ENCODE peak calls at places on chromosomes 1 and 21, in seven cellular contexts. L is GM23248, X is GM23338, Y is hepatocyte, Q is PC-9, K is PC-3, E is HCT116. U is an unnamed sample. For H3K27me3 and H3K9me2, the result is how much of the 10 kb centered on the place peaks cover.

GRCh38 chr1:117534995-117535467 is 70.8 kb upstream of the TENT5C start:
- DNase-seq in Q (peak), X (peak), K (peak), Y (peak), L (peak), E (peak), U (peak)

GRCh38 chr21:35602811-35603210 is 457.5 kb downstream of the SETD4 start:
- DNase-seq in X (no peak), Y (no peak), E (no peak), L (no peak), K (no peak), Q (no peak), U (no peak)

GRCh38 chr1:63645301-63645700 is 52.1 kb downstream of the PGM1 start:
- DNase-seq in X (no peak), Q (no peak), Y (no peak), L (no peak), E (no peak), K (no peak), U (no peak)

GRCh38 chr1:116654351-116654750 is 13.2 kb downstream of the IGSF3 start:
- DNase-seq in L (no peak), X (no peak), E (no peak), Y (no peak), K (no peak), Q (no peak), U (no peak)

GRCh38 chr1:185453496-185454192 is 136.6 kb upstream of the IVNS1ABP start:
- DNase-seq in E (no peak), L (peak), Q (no peak), Y (no peak), X (no peak), K (peak), U (no peak)

GRCh38 chr1:230621290-230622022 is 20.8 kb upstream of the COG2 start:
- DNase-seq in Q (no peak), L (no peak), K (no peak), X (no peak), Y (no peak), E (no peak), U (no peak)

GRCh38 chr1:47449702-47450552 is 12.1 kb downstream of the FOXD2 start:
- DNase-seq in Q (no peak), Y (peak), X (peak), K (peak), E (no peak), L (peak), U (no peak)

GRCh38 chr1:153617677-153618076 is 1.6 kb upstream of the S100A14 start:
- DNase-seq in X (peak), Y (peak), Q (no peak), L (peak), K (peak), E (peak), U (peak)

GRCh38 chr1:4132525-4133308 is 232.6 kb upstream of the C1orf174 start:
- DNase-seq in Y (no peak), E (no peak), K (no peak), Q (no peak), L (no peak), X (no peak), U (no peak)

GRCh38 chr1:186782791-186783190 is 46.0 kb upstream of the PLA2G4A start:
- DNase-seq in E (no peak), K (no peak), Q (no peak), Y (no peak), L (no peak), X (no peak), U (no peak)

GRCh38 chr1:245587435-245588105 is 432.8 kb downstream of the KIF26B start:
- DNase-seq in X (no peak), K (no peak), E (no peak), Q (no peak), L (no peak), Y (no peak), U (no peak)

GRCh38 chr1:193264313-193265065 is 78.1 kb upstream of the B3GALT2 start:
- DNase-seq in E (no peak), L (peak), X (no peak), Y (no peak), Q (no peak), K (no peak), U (no peak)

GRCh38 chr1:67300561-67300960 is 7.1 kb upstream of the IL12RB2 start:
- DNase-seq in X (no peak), E (no peak), K (no peak), Y (no peak), L (no peak), Q (no peak), U (no peak)

GRCh38 chr1:72557446-72558049 is 275.2 kb upstream of the NEGR1 start:
- DNase-seq in E (no peak), K (peak), Y (peak), L (peak), Q (no peak), X (peak), U (no peak)

GRCh38 chr1:25990702-25991395 is 7.0 kb downstream of the PAFAH2 start:
- DNase-seq in K (no peak), L (no peak), E (no peak), Q (no peak), Y (no peak), X (no peak), U (no peak)

GRCh38 chr1:89873757-89874156 is 52.9 kb downstream of the LRRC8D start:
- DNase-seq in Q (peak), Y (no peak), L (peak), K (no peak), E (no peak), X (peak), U (no peak)

GRCh38 chr21:25845729-25846256 is 111.0 kb downstream of the GABPA start:
- DNase-seq in Q (no peak), X (no peak), Y (no peak), E (no peak), L (peak), K (no peak), U (no peak)

GRCh38 chr1:61568460-61569211 is 156.3 kb downstream of the TM2D1 start:
- DNase-seq in Y (no peak), X (no peak), L (no peak), E (no peak), K (no peak), Q (no peak), U (no peak)

GRCh38 chr1:210237981-210238380 is 5.4 kb downstream of the SERTAD4 start:
- DNase-seq in Q (no peak), K (no peak), E (no peak), Y (no peak), X (no peak), L (no peak), U (no peak)
- H3K27me3 ChIP-seq in Q (under half), K (under half), E (under half), Y (under half), X (under half), L (under half), U (under half)

GRCh38 chr1:214423045-214423444 is 128.4 kb downstream of the PTPN14 start:
- DNase-seq in Q (no peak), L (no peak), K (no peak), E (no peak), X (no peak), Y (no peak), U (no peak)

GRCh38 chr1:214419650-214420049 is 131.8 kb downstream of the PTPN14 start:
- DNase-seq in Q (no peak), L (no peak), E (no peak), K (no peak), X (peak), Y (no peak), U (no peak)

GRCh38 chr1:214420833-214421232 is 130.6 kb downstream of the PTPN14 start:
- DNase-seq in X (no peak), Q (no peak), L (no peak), E (no peak), Y (no peak), K (no peak), U (no peak)

GRCh38 chr1:214420341-214420740 is 131.1 kb downstream of the PTPN14 start:
- DNase-seq in X (no peak), E (no peak), Q (no peak), L (no peak), Y (no peak), K (no peak), U (no peak)

DNA sequence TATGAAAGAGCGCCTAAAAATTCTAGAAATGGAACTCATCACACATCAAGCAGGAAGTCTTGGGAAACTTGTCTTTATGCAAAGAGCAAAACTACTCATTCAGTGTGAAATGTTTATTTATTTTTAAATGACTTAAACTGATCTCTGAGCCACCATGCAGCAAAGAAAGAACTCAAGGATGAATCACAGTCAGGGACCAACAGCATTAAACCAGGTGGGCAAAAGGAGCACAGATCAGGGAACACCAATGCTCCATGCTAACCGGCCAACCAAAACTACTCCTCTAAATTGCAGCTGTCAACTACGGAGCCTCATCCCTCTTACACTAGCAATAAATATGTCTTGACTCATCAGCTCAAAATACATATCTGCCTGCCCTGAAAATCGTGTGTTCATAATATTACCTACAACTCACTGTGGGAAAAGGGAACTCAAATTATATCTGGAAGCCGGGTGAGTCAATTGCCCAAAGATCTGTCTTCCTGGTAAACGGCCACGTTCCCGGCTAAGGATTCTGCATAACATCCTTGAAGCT is 129.2 kb downstream of the PTPN14 start:
- DNase-seq in E (no peak), Y (no peak), L (peak), Q (no peak), K (peak), X (no peak), U (no peak)
- H3K4me2 ChIP-seq in E (no peak), Y (no peak), L (peak), Q (no peak), K (peak), X (no peak), U (no peak)

GRCh38 chr1:57404914-57405313 is 18.9 kb downstream of the DAB1 start:
- DNase-seq in E (no peak), Q (no peak), X (no peak), Y (no peak), K (no peak), L (peak), U (no peak)

GRCh38 chr1:57401671-57402070 is 22.2 kb downstream of the DAB1 start:
- DNase-seq in L (no peak), K (no peak), Q (no peak), E (no peak), X (peak), Y (no peak), U (no peak)

GRCh38 chr1:57403201-57403600 is 20.7 kb downstream of the DAB1 start:
- DNase-seq in K (no peak), Y (no peak), E (no peak), X (no peak), Q (no peak), L (no peak), U (no peak)

DNA sequence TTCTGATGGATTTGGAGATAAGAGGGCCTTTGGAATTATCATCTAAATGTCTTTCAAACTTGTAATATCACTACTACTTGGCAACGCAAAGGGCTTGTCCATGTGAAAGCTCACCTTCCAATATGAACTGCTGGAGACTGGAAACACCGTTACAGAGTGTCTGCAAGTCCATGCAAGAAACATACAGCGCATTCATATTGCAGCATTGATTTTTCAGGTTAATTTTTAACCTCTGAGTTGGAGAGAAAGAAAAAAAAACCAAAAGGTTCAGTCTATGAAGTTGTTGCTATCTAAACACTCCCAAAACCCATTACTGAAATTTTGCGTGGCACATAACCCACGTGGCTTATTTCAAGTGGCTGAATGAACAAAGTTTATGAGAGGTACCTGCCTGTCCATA is 23.8 kb downstream of the DAB1 start:
- DNase-seq in Y (no peak), Q (no peak), E (no peak), K (no peak), X (no peak), L (no peak), U (no peak)
- H3K9me2 ChIP-seq in Y (under half), Q (under half), E (under half), K (under half), X (under half), L (under half), U (under half)

GRCh38 chr1:243850368-243851128 is 505 bp upstream of the AKT3 start:
- DNase-seq in L (peak), Y (peak), E (no peak), X (peak), Q (peak), K (peak), U (peak)

GRCh38 chr1:243850013-243850367 is at the start of gene AKT3:
- DNase-seq in Y (peak), L (no peak), X (peak), E (no peak), K (no peak), Q (no peak), U (no peak)

GRCh38 chr1:243849089-243850012 is 692 bp downstream of the AKT3 start:
- DNase-seq in K (peak), Q (peak), E (no peak), X (peak), L (peak), Y (peak), U (peak)

GRCh38 chr1:243851129-243851756 is 1.2 kb upstream of the AKT3 start:
- DNase-seq in Q (peak), K (no peak), L (no peak), Y (no peak), E (no peak), X (no peak), U (no peak)

DNA sequence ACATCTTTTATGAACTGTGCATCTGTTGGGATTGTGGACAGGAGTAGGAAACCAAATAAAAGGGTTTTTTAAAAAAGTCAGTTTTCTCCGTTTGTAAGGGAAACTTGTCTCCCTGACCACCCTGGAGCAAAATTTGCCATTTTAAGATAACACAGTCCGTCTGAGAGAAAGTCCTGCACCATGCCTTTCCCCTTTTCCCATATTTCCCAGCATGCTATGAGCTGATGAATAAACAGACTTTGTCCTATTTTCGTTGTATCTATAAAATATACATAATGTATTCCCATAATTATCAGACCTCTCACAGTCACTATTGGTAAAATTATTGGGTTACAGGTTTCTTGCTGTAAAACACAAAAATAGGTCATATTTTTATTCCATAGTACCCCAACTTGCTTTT is 1.7 kb upstream of the AKT3 start:
- DNase-seq in Q (no peak), Y (no peak), K (peak), L (no peak), E (no peak), X (no peak), U (no peak)
- H3K27me3 ChIP-seq in Q (under half), Y (under half), K (under half), L (under half), E (half or more), X (under half), U (under half)

DNA sequence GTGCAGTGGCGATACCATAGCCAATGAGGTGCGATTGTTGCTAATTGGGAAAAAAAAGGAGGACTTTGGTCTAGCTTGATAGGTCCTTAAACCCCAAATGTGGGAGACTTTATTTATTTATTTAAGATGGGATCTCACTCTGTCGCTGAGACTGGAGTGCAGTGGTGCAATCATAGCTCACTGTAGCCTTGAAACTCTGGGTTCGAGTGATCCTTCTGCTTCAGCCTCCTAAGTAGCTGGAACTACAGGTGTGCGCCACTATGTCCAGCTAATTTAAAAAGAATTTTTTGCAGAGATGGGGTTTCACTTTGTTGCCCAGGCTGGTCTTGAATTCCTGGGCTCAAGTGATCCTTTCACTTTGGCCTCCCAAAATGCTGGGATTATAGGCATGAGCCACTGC is 24.0 kb upstream of the SRSF10 start:
- DNase-seq in X (no peak), Q (no peak), Y (no peak), L (no peak), E (no peak), K (no peak), U (no peak)
- H3K4me2 ChIP-seq in X (peak), Q (peak), Y (no peak), L (no peak), E (no peak), K (no peak), U (no peak)